ENCODE peak calls at places on chromosome 10, in six cellular contexts. Y is adipocyte; U is cardiac fibroblast; W is ureter; T is activated naive CD4-positive, alpha-beta T cell; D is stimulated activated naive B cell treated with anti-CD40 and anti-IgM and Interleukin-4, amounts not matched to agents 10 μg/mL and 1 μg/mL and 100 μg/mL, for 72 hours. I is an unnamed sample.

GRCh38 chr10:130341325-130341724 is 205.1 kb downstream of the GLRX3 start:
- DNase-seq in Y (no peak), U (no peak), W (no peak), T (no peak), D (no peak), I (no peak)

GRCh38 chr10:68223535-68224165 is 8.3 kb downstream of the ATOH7 start:
- DNase-seq in Y (no peak), U (no peak), W (no peak), T (no peak), D (no peak), I (no peak)

GRCh38 chr10:134205-134742 is 981 bp upstream of the ZMYND11 start:
- DNase-seq in Y (no peak), U (no peak), W (no peak), T (no peak), D (no peak), I (no peak)

GRCh38 chr10:94125856-94126255 is 132.1 kb downstream of the PLCE1 start:
- DNase-seq in Y (peak), U (peak), W (no peak), T (no peak), D (no peak), I (peak)

GRCh38 chr10:115558252-115558651 is 465.1 kb downstream of the ATRNL1 start:
- DNase-seq in Y (no peak), U (no peak), W (no peak), T (no peak), D (no peak), I (no peak)

GRCh38 chr10:101829561-101830315 is 11.5 kb upstream of the OGA start:
- DNase-seq in Y (peak), U (no peak), W (peak), T (peak), D (peak), I (no peak)

GRCh38 chr10:6987536-6987945 is 407.5 kb upstream of the PRKCQ start:
- DNase-seq in Y (no peak), U (no peak), W (no peak), T (no peak), D (no peak), I (no peak)

GRCh38 chr10:88474884-88475844 is 108.0 kb downstream of the RNLS start:
- DNase-seq in Y (no peak), U (no peak), W (no peak), T (no peak), D (no peak), I (no peak)

GRCh38 chr10:110420401-110421193 is 77.1 kb upstream of the DUSP5 start:
- DNase-seq in Y (peak), U (peak), W (no peak), T (no peak), D (no peak), I (no peak)

GRCh38 chr10:25934673-25935139 is 677 bp downstream of the MYO3A start:
- DNase-seq in Y (no peak), U (no peak), W (no peak), T (no peak), D (peak), I (no peak)

GRCh38 chr10:100442548-100442947 is 20.3 kb upstream of the WNT8B start:
- DNase-seq in Y (no peak), U (no peak), W (peak), T (no peak), D (no peak), I (no peak)

GRCh38 chr10:122176232-122176865 is 94.7 kb upstream of the BTBD16 start:
- DNase-seq in Y (no peak), U (no peak), W (no peak), T (no peak), D (no peak), I (no peak)

GRCh38 chr10:32237644-32238345 is 109.2 kb downstream of the EPC1 start:
- DNase-seq in Y (peak), U (peak), W (no peak), T (no peak), D (no peak), I (peak)

GRCh38 chr10:99279626-99280111 is 44.0 kb upstream of the HPSE2 start:
- DNase-seq in Y (peak), U (peak), W (no peak), T (no peak), D (no peak), I (peak)

GRCh38 chr10:6445671-6446278 is 134.3 kb downstream of the PRKCQ start:
- DNase-seq in Y (peak), U (peak), W (peak), T (peak), D (no peak), I (no peak)

GRCh38 chr10:73586583-73586984 is 4.6 kb downstream of the USP54 start:
- DNase-seq in Y (peak), U (peak), W (no peak), T (no peak), D (no peak), I (peak)

GRCh38 chr10:87861566-87861952 is 1.8 kb downstream of the KLLN start:
- DNase-seq in Y (peak), U (peak), W (peak), T (peak), D (peak), I (no peak)

GRCh38 chr10:111990734-111991133 is 192.8 kb downstream of the GPAM start:
- DNase-seq in Y (no peak), U (peak), W (no peak), T (no peak), D (no peak), I (no peak)

GRCh38 chr10:11318812-11319598 is 292.4 kb downstream of the USP6NL start:
- DNase-seq in Y (no peak), U (no peak), W (no peak), T (no peak), D (no peak), I (no peak)

GRCh38 chr10:52653510-52653909 is 119.1 kb downstream of the MBL2 start:
- DNase-seq in Y (no peak), U (no peak), W (no peak), T (no peak), D (no peak), I (no peak)

GRCh38 chr10:113414481-113414990 is 138.3 kb upstream of the HABP2 start:
- DNase-seq in Y (no peak), U (no peak), W (no peak), T (no peak), D (no peak), I (no peak)

GRCh38 chr10:84341538-84341856 is 13.1 kb downstream of the CCSER2 start:
- DNase-seq in Y (no peak), U (no peak), W (no peak), T (no peak), D (no peak), I (no peak)

GRCh38 chr10:69752491-69752890 is 49.2 kb upstream of the COL13A1 start:
- DNase-seq in Y (no peak), U (no peak), W (no peak), T (no peak), D (no peak), I (no peak)

GRCh38 chr10:67861750-67862460 is 22.6 kb upstream of the SIRT1 start:
- DNase-seq in Y (no peak), U (no peak), W (no peak), T (no peak), D (no peak), I (no peak)

GRCh38 chr10:60098676-60099601 is 192.6 kb upstream of the CCDC6 start:
- DNase-seq in Y (no peak), U (peak), W (no peak), T (no peak), D (no peak), I (no peak)

GRCh38 chr10:100895346-100895745 is 17.4 kb upstream of the SLF2 start:
- DNase-seq in Y (no peak), U (no peak), W (no peak), T (no peak), D (no peak), I (no peak)

GRCh38 chr10:74134240-74134820 is 16.3 kb downstream of the AP3M1 start:
- DNase-seq in Y (no peak), U (no peak), W (no peak), T (no peak), D (no peak), I (no peak)

GRCh38 chr10:44513592-44513991 is 128.7 kb upstream of the CXCL12 start:
- DNase-seq in Y (peak), U (peak), W (no peak), T (no peak), D (no peak), I (no peak)

GRCh38 chr10:13789448-13789829 is 202.7 kb downstream of the PRPF18 start:
- DNase-seq in Y (no peak), U (no peak), W (no peak), T (no peak), D (no peak), I (no peak)

GRCh38 chr10:52949899-52950298 is 177.3 kb upstream of the MBL2 start:
- DNase-seq in Y (no peak), U (no peak), W (no peak), T (no peak), D (no peak), I (no peak)

GRCh38 chr10:26650406-26650805 is 47.1 kb upstream of the PDSS1 start:
- DNase-seq in Y (no peak), U (no peak), W (no peak), T (no peak), D (no peak), I (no peak)

GRCh38 chr10:79322616-79323566 is 24.4 kb upstream of the PPIF start:
- DNase-seq in Y (peak), U (peak), W (peak), T (peak), D (peak), I (no peak)

GRCh38 chr10:78727728-78728127 is 341.0 kb upstream of the ZMIZ1 start:
- DNase-seq in Y (no peak), U (no peak), W (no peak), T (no peak), D (no peak), I (no peak)

GRCh38 chr10:91785851-91786250 is 12.4 kb upstream of the TNKS2 start:
- DNase-seq in Y (no peak), U (no peak), W (no peak), T (no peak), D (no peak), I (no peak)

GRCh38 chr10:112546474-112546873 is 99.5 kb downstream of the VTI1A start:
- DNase-seq in Y (no peak), U (no peak), W (no peak), T (no peak), D (no peak), I (no peak)

GRCh38 chr10:47038881-47039557 is 127.8 kb downstream of the PTPN20 start:
- DNase-seq in Y (no peak), U (no peak), W (no peak), T (no peak), D (no peak), I (no peak)